ENCODE peak calls at places on chromosomes 11 and 22, in five cellular contexts. Z is uterus; O is AG09319; T is stimulated activated CD4-positive, alpha-beta T cell treated with anti-CD3 and anti-CD28 coated beads, Interleukin-12 subunit alpha, Interleukin-12 subunit beta, amount 100 ng/mL, for 48 hours; D is astrocyte of the cerebellum. V is an unnamed sample.

GRCh38 chr11:115990004-115990447 is 485.8 kb upstream of the CADM1 start:
- DNase-seq in Z (no peak), O (no peak), T (no peak), D (no peak), V (no peak)

GRCh38 chr11:63939351-63939920 is 634 bp downstream of the NAA40 start:
- DNase-seq in Z (no peak), O (no peak), T (no peak), D (no peak), V (no peak)

GRCh38 chr11:75280770-75281468 is 40.3 kb downstream of the TPBGL start:
- DNase-seq in Z (no peak), O (no peak), T (no peak), D (no peak), V (no peak)

GRCh38 chr11:2781413-2782274 is 81.8 kb upstream of the KCNQ1OT1 start:
- DNase-seq in Z (peak; percentile 13), O (no peak), T (no peak), D (no peak), V (no peak)

GRCh38 chr11:1943977-1944376 is 3.2 kb upstream of the MRPL23 start:
- DNase-seq in Z (peak; percentile 12), O (no peak), T (no peak), D (no peak), V (no peak)

GRCh38 chr11:71251159-71251721 is 1.1 kb downstream of the SHANK2 start:
- DNase-seq in Z (no peak), O (no peak), T (no peak), D (no peak), V (no peak)

GRCh38 chr11:133840479-133840941 is 4.8 kb downstream of the SPATA19 start:
- DNase-seq in Z (no peak), O (no peak), T (no peak), D (no peak), V (no peak)

GRCh38 chr11:119092880-119093665 is 8.4 kb downstream of the HMBS start:
- DNase-seq in Z (no peak), O (no peak), T (no peak), D (peak; percentile 81), V (no peak)

GRCh38 chr11:2837096-2837601 is 48.4 kb downstream of the CDKN1C start:
- DNase-seq in Z (peak; percentile 61), O (peak; percentile 15), T (no peak), D (no peak), V (peak; percentile 75)

GRCh38 chr11:16604784-16605439 is 133.5 kb upstream of the C11orf58 start:
- DNase-seq in Z (no peak), O (no peak), T (no peak), D (no peak), V (no peak)

GRCh38 chr22:31800065-31800464 is 46.2 kb downstream of the DEPDC5 start:
- DNase-seq in Z (no peak), O (no peak), T (no peak), D (no peak), V (no peak)

GRCh38 chr22:32967285-32968101 is 90.7 kb downstream of the SYN3 start:
- DNase-seq in Z (no peak), O (no peak), T (no peak), D (no peak), V (no peak)

GRCh38 chr11:121761171-121761570 is 308.4 kb upstream of the SORL1-AS1 start:
- DNase-seq in Z (no peak), O (no peak), T (no peak), D (no peak), V (no peak)

GRCh38 chr22:17969732-17970131 is 54.6 kb downstream of the MICAL3 start:
- DNase-seq in Z (no peak), O (peak; percentile 65), T (no peak), D (peak; percentile 86), V (no peak)

GRCh38 chr11:44186531-44186930 is 91.1 kb downstream of the EXT2 start:
- DNase-seq in Z (no peak), O (no peak), T (no peak), D (no peak), V (no peak)

GRCh38 chr11:33376331-33377099 is 119.3 kb downstream of the HIPK3 start:
- DNase-seq in Z (no peak), O (no peak), T (no peak), D (no peak), V (no peak)

GRCh38 chr11:121328213-121328966 is 35.8 kb downstream of the SC5D start:
- DNase-seq in Z (no peak), O (no peak), T (no peak), D (no peak), V (no peak)

GRCh38 chr11:11279956-11280689 is 72.9 kb downstream of the CSNK2A3 start:
- DNase-seq in Z (no peak), O (no peak), T (no peak), D (no peak), V (no peak)

GRCh38 chr11:46948378-46949131 is 12.0 kb downstream of the CSTPP1 start:
- DNase-seq in Z (no peak), O (peak; percentile 16), T (no peak), D (peak; percentile 52), V (no peak)

GRCh38 chr11:72631806-72632731 is 42.2 kb downstream of the PDE2A start:
- DNase-seq in Z (peak; percentile 55), O (no peak), T (no peak), D (no peak), V (no peak)

GRCh38 chr11:35682230-35683195 is 19.9 kb downstream of the TRIM44 start:
- DNase-seq in Z (no peak), O (no peak), T (no peak), D (no peak), V (no peak)

GRCh38 chr11:79173615-79174014 is 267.2 kb downstream of the TENM4 start:
- DNase-seq in Z (no peak), O (no peak), T (no peak), D (peak; percentile 26), V (no peak)

GRCh38 chr11:129814244-129814992 is 1.2 kb upstream of the TMEM45B start:
- DNase-seq in Z (no peak), O (no peak), T (peak; percentile 71), D (no peak), V (no peak)

GRCh38 chr11:43789700-43790443 is 90.8 kb upstream of the ALKBH3 start:
- DNase-seq in Z (no peak), O (no peak), T (no peak), D (peak; percentile 11), V (no peak)

GRCh38 chr22:30313527-30314385 is 13.0 kb downstream of the TBC1D10A start:
- DNase-seq in Z (no peak), O (no peak), T (no peak), D (no peak), V (no peak)

GRCh38 chr11:19970944-19971343 is 189.3 kb downstream of the DBX1 start:
- DNase-seq in Z (no peak), O (no peak), T (peak; percentile 14), D (no peak), V (no peak)